ENCODE peak calls at places on chromosome 7, in seven cellular contexts. A is iPS DF 6.9, S is brain microvascular endothelial cell, E is NCI-H460, O is GM19239, I is stromal cell of bone marrow, W is NCI-H1092. J is an unnamed sample.

GRCh38 chr7:28179081-28180030 is 1.2 kb downstream of the JAZF1 start:
- DNase-seq in A (no peak), S (no peak), E (peak; percentile 52), O (peak; percentile 86), I (no peak), W (peak; percentile 47), J (peak; percentile 66)

GRCh38 chr7:1422512-1423265 is 36.6 kb downstream of the MICALL2 start:
- DNase-seq in A (no peak), S (no peak), E (no peak), O (no peak), I (no peak), W (peak; percentile 40), J (no peak)

GRCh38 chr7:1700086-1700485 is 30.0 kb downstream of the ELFN1 start:
- DNase-seq in A (no peak), S (no peak), E (no peak), O (no peak), I (no peak), W (no peak), J (no peak)

GRCh38 chr7:3605222-3605621 is 304.2 kb downstream of the SDK1 start:
- DNase-seq in A (no peak), S (peak; percentile 42), E (no peak), O (no peak), I (no peak), W (no peak), J (peak; percentile 78)

GRCh38 chr7:129169171-129169643 is 19.2 kb upstream of the SMO start:
- DNase-seq in A (no peak), S (no peak), E (no peak), O (no peak), I (no peak), W (peak; percentile 39), J (peak; percentile 22)

GRCh38 chr7:25272265-25272664 is 44.0 kb upstream of the NPVF start:
- DNase-seq in A (no peak), S (no peak), E (no peak), O (no peak), I (no peak), W (no peak), J (no peak)

GRCh38 chr7:94297397-94297838 is 97.3 kb upstream of the COL1A2 start:
- DNase-seq in A (no peak), S (peak; percentile 94), E (no peak), O (no peak), I (peak; percentile 98), W (no peak), J (peak; percentile 97)

GRCh38 chr7:149719050-149719899 is 54.1 kb downstream of the ZNF467 start:
- DNase-seq in A (no peak), S (peak; percentile 83), E (no peak), O (no peak), I (no peak), W (no peak), J (peak; percentile 84)